ENCODE peak calls at places on chromosomes 5 and 9, in eight cellular contexts. C is body of pancreas, X is cardiac muscle cell, G is hepatocyte, O is HCT116, R is neural progenitor cell, S is RWPE2, Z is heart right ventricle. P is an unnamed sample.

GRCh38 chr5:82100303-82101077 is 128.7 kb downstream of the ATG10 start:
- DNase-seq in C (no peak), X (no peak), G (no peak), O (no peak), R (no peak), S (no peak), Z (no peak), P (no peak)

GRCh38 chr5:38423536-38424178 is 132.8 kb downstream of the LIFR start:
- DNase-seq in C (no peak), X (no peak), G (no peak), O (no peak), R (no peak), S (no peak), Z (no peak), P (no peak)

GRCh38 chr5:78269088-78269703 is 25.3 kb downstream of the AP3B1 start:
- DNase-seq in C (no peak), X (peak; percentile 27), G (no peak), O (no peak), R (no peak), S (no peak), Z (no peak), P (no peak)

GRCh38 chr5:40799248-40799647 is 1.1 kb upstream of the PRKAA1 start:
- DNase-seq in C (no peak), X (peak; percentile 48), G (no peak), O (no peak), R (no peak), S (no peak), Z (no peak), P (no peak)

GRCh38 chr9:114034176-114034575 is 43.9 kb downstream of the AMBP start:
- DNase-seq in C (peak; percentile 5), X (no peak), G (no peak), O (no peak), R (no peak), S (no peak), Z (no peak), P (no peak)

GRCh38 chr5:991472-992267 is 16.9 kb upstream of the NKD2 start:
- DNase-seq in C (no peak), X (no peak), G (peak; percentile 4), O (no peak), R (no peak), S (no peak), Z (peak; percentile 4), P (no peak)

GRCh38 chr9:106893088-106893487 is 30.1 kb downstream of the ZNF462 start:
- DNase-seq in C (no peak), X (peak; percentile 41), G (no peak), O (peak; percentile 47), R (no peak), S (no peak), Z (no peak), P (peak; percentile 78)

GRCh38 chr5:155729684-155730059 is 597.3 kb upstream of the SGCD start:
- DNase-seq in C (no peak), X (peak; percentile 2), G (peak; percentile 39), O (no peak), R (peak; percentile 50), S (no peak), Z (peak; percentile 63), P (no peak)

GRCh38 chr5:61969347-61969746 is 336.7 kb upstream of the KIF2A start:
- DNase-seq in C (no peak), X (no peak), G (no peak), O (no peak), R (no peak), S (no peak), Z (no peak), P (no peak)

GRCh38 chr9:88605500-88606172 is 70.7 kb downstream of the NXNL2 start:
- DNase-seq in C (no peak), X (peak; percentile 56), G (no peak), O (no peak), R (no peak), S (no peak), Z (peak; percentile 13), P (no peak)

GRCh38 chr5:158023266-158023665 is 164.3 kb upstream of the CLINT1 start:
- DNase-seq in C (no peak), X (no peak), G (no peak), O (no peak), R (no peak), S (peak; percentile 90), Z (no peak), P (no peak)

GRCh38 chr5:105688227-105688807 is 1982.4 kb downstream of the EFNA5 start:
- DNase-seq in C (no peak), X (no peak), G (no peak), O (no peak), R (peak; percentile 15), S (no peak), Z (no peak), P (no peak)

GRCh38 chr9:22124263-22125011 is 115.3 kb upstream of the CDKN2B start:
- DNase-seq in C (peak; percentile 19), X (no peak), G (peak; percentile 45), O (no peak), R (no peak), S (no peak), Z (no peak), P (no peak)

GRCh38 chr5:67799732-67800234 is 415.8 kb upstream of the PIK3R1 start:
- DNase-seq in C (peak; percentile 23), X (peak; percentile 43), G (no peak), O (no peak), R (no peak), S (no peak), Z (peak; percentile 36), P (no peak)

GRCh38 chr5:97073420-97073819 is 69.0 kb downstream of the LIX1 start:
- DNase-seq in C (no peak), X (no peak), G (no peak), O (no peak), R (no peak), S (no peak), Z (no peak), P (no peak)

GRCh38 chr5:126898223-126898622 is 121.3 kb downstream of the LMNB1 start:
- DNase-seq in C (no peak), X (no peak), G (no peak), O (no peak), R (no peak), S (no peak), Z (no peak), P (no peak)

GRCh38 chr9:130911254-130912049 is 14.8 kb upstream of the QRFP start:
- DNase-seq in C (no peak), X (no peak), G (no peak), O (no peak), R (no peak), S (no peak), Z (no peak), P (no peak)

GRCh38 chr9:130912932-130913598 is 16.5 kb upstream of the QRFP start:
- DNase-seq in C (no peak), X (peak; percentile 59), G (no peak), O (no peak), R (peak; percentile 70), S (peak; percentile 84), Z (no peak), P (peak; percentile 54)

GRCh38 chr9:130915096-130915447 is 18.5 kb upstream of the QRFP start:
- DNase-seq in C (no peak), X (no peak), G (no peak), O (no peak), R (no peak), S (no peak), Z (no peak), P (no peak)

GRCh38 chr9:130914417-130915095 is 17.9 kb upstream of the QRFP start:
- DNase-seq in C (no peak), X (no peak), G (no peak), O (no peak), R (no peak), S (no peak), Z (no peak), P (no peak)

GRCh38 chr9:130913599-130914416 is 17.2 kb upstream of the QRFP start:
- DNase-seq in C (no peak), X (no peak), G (no peak), O (no peak), R (peak; percentile 57), S (no peak), Z (no peak), P (no peak)
- H3K4me1 ChIP-seq in C (no peaks in the 10 kb centered on the region), X (no peaks in the 10 kb centered on the region), G (no peaks in the 10 kb centered on the region), O (no peaks in the 10 kb centered on the region), R (peaks cover 21% of the 10 kb centered on the region), S (no peaks in the 10 kb centered on the region), Z (no peaks in the 10 kb centered on the region), P (peaks cover 4% of the 10 kb centered on the region)

DNA sequence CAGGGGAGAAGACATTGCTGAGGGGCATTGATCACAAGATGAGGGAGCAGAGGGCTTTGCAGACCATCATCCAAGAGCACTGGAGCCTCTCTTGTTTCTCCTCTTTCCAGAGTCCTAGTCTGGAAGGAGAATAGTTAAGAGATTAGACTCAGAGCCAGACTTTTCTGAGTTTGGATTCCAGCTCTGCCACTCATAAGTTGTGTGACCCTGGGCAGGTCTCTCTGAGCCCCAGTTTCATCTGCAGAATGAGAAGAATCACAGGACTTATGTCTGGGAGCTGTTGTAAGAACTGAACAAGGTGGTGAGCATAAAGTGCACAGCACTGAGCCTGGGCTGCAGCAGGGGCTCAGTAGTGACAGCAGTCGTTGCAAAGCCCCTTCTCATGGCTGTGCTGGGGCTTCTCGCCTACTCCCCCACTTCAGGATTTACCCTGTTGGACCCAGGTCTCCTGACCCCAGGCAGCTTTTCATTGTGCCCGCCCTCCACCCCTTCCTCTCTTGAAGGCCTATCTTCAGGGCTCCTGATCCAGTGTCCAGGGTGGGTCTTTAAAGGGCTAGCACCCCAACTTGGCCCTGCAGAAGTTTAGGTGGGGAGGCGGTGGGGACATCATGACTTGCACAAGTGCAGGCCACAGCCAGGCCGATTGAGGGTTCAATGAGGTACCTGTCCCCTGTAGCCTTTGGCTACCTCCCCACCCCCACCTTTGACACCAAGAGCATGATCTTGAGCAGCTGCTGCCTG is 1.5 kb downstream of the SYNPO start:
- DNase-seq in C (no peak), X (no peak), G (no peak), O (no peak), R (peak; percentile 0), S (no peak), Z (no peak), P (no peak)
- H3K4me3 ChIP-seq in C (no peak overlapping the region), X (no peak overlapping the region), G (no peak overlapping the region), O (no peak overlapping the region), R (no peak overlapping the region), S (no peak overlapping the region), Z (peak overlapping the region; percentile 45), P (no peak overlapping the region)

GRCh38 chr5:30100929-30101328 is 1092.6 kb upstream of the CDH6 start:
- DNase-seq in C (no peak), X (no peak), G (no peak), O (no peak), R (no peak), S (no peak), Z (no peak), P (no peak)
- H3K4me1 ChIP-seq in C (no peaks in the 10 kb centered on the region), X (no peaks in the 10 kb centered on the region), G (no peaks in the 10 kb centered on the region), O (no peaks in the 10 kb centered on the region), R (peaks cover 6% of the 10 kb centered on the region), S (peaks cover 63% of the 10 kb centered on the region), Z (no peaks in the 10 kb centered on the region), P (peaks cover 8% of the 10 kb centered on the region)

DNA sequence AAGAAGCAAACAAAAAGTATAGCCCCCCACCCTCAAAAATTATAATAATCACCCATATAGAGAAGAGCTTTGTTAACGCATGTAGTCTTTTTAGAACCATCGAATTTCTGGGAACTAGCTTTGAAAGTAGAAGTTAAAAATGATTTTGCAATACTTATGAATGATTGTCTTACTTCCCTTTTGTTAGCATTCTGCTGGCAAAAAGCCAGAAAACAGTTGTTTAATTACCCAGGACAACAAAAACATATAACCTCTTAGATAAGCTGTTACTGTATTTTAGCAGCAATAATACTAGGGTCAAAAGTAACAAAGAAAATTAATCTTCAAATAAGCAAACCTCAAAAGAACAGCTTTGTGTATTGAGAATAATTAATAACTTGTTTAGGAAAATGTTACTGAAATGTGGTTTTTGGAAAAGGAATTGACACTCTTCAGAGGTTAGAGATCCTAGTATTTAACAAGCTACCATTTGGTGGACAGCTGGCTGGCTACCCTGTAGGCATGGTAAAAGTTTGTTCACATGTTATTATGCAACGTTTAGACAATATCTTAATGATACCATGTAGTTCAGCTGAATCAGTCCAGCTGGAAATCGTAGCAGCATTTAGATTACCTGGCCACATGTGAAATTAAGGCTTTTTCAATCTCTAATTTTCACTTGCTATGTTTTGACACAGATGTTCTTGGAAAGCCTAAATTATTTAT is 3.8 kb downstream of the FGF10 start:
- DNase-seq in C (peak; percentile 32), X (no peak), G (no peak), O (no peak), R (no peak), S (no peak), Z (no peak), P (no peak)
- H3K4me3 ChIP-seq in C (no peak overlapping the region), X (peak overlapping the region; percentile 64), G (no peak overlapping the region), O (no peak overlapping the region), R (no peak overlapping the region), S (no peak overlapping the region), Z (no peak overlapping the region), P (no peak overlapping the region)